ENCODE peak calls at places on chromosomes 2 and 18, in seven cellular contexts. D is activated gamma-delta T cell treated with Interleukin-2 at 50 U/mL for 16 hours, Y is NCI-H69, B is midbrain, M is heart right ventricle, K is upper lobe of left lung, T is GM12878. L is an unnamed sample.

GRCh38 chr2:19861771-19862170 is 40.0 kb downstream of the TTC32 start:
- DNase-seq in D (no peak), Y (no peak), B (no peak), M (no peak), K (no peak), T (no peak), L (no peak)

GRCh38 chr2:9772999-9773904 is 70.0 kb upstream of the TAF1B start:
- DNase-seq in D (no peak), Y (no peak), B (no peak), M (no peak), K (no peak), T (no peak), L (no peak)

GRCh38 chr2:105510761-105511669 is 112.2 kb upstream of the FHL2 start:
- DNase-seq in D (no peak), Y (peak; percentile 2), B (no peak), M (no peak), K (no peak), T (no peak), L (no peak)

GRCh38 chr2:25521665-25522387 is 151.6 kb downstream of the DTNB start:
- DNase-seq in D (peak; percentile 41), Y (peak; percentile 66), B (peak; percentile 67), M (no peak), K (no peak), T (peak; percentile 90), L (peak; percentile 83)

GRCh38 chr18:261398-262073 is 6.3 kb downstream of the THOC1 start:
- DNase-seq in D (no peak), Y (no peak), B (no peak), M (no peak), K (no peak), T (no peak), L (no peak)

GRCh38 chr18:76688724-76689472 is 133.5 kb upstream of the ZNF236 start:
- DNase-seq in D (no peak), Y (no peak), B (no peak), M (no peak), K (no peak), T (no peak), L (no peak)

GRCh38 chr2:233429175-233429897 is 75.0 kb downstream of the DGKD start:
- DNase-seq in D (no peak), Y (no peak), B (no peak), M (no peak), K (no peak), T (no peak), L (no peak)

GRCh38 chr2:64296150-64296500 is 151.9 kb upstream of the PELI1 start:
- DNase-seq in D (no peak), Y (peak; percentile 15), B (peak; percentile 48), M (no peak), K (no peak), T (no peak), L (peak; percentile 43)

GRCh38 chr2:238243496-238244076 is 3.7 kb upstream of the HES6 start:
- DNase-seq in D (no peak), Y (peak; percentile 46), B (no peak), M (no peak), K (no peak), T (no peak), L (no peak)

GRCh38 chr18:68992719-68993482 is 195.0 kb downstream of the CCDC102B start:
- DNase-seq in D (no peak), Y (no peak), B (no peak), M (no peak), K (no peak), T (no peak), L (no peak)

GRCh38 chr2:226215902-226216503 is 583.6 kb downstream of the IRS1 start:
- DNase-seq in D (peak; percentile 27), Y (peak; percentile 64), B (peak; percentile 15), M (no peak), K (peak; percentile 51), T (no peak), L (peak; percentile 72)

GRCh38 chr2:231727621-231728020 is 19.3 kb downstream of the PTMA start:
- DNase-seq in D (no peak), Y (no peak), B (no peak), M (no peak), K (no peak), T (no peak), L (no peak)

GRCh38 chr2:239555566-239555895 is 154.7 kb upstream of the HDAC4 start:
- DNase-seq in D (no peak), Y (no peak), B (no peak), M (no peak), K (no peak), T (no peak), L (no peak)

GRCh38 chr2:205175831-205176230 is 506.5 kb upstream of the NRP2 start:
- DNase-seq in D (no peak), Y (peak; percentile 3), B (no peak), M (no peak), K (no peak), T (no peak), L (peak; percentile 17)

GRCh38 chr2:186895451-186895850 is 46.5 kb upstream of the ZSWIM2 start:
- DNase-seq in D (no peak), Y (no peak), B (no peak), M (no peak), K (no peak), T (no peak), L (no peak)

GRCh38 chr2:29596584-29596983 is 324.8 kb downstream of the ALK start:
- DNase-seq in D (no peak), Y (peak; percentile 20), B (no peak), M (peak; percentile 34), K (no peak), T (peak; percentile 17), L (no peak)

GRCh38 chr2:180222642-180223041 is 215.5 kb upstream of the CWC22 start:
- DNase-seq in D (no peak), Y (peak; percentile 36), B (no peak), M (no peak), K (no peak), T (no peak), L (peak; percentile 27)

GRCh38 chr18:76209597-76209996 is 285.4 kb downstream of the ZNF516 start:
- DNase-seq in D (no peak), Y (peak; percentile 61), B (no peak), M (no peak), K (no peak), T (no peak), L (no peak)

GRCh38 chr2:149040451-149040850 is 2.0 kb downstream of the LYPD6B start:
- DNase-seq in D (peak; percentile 17), Y (peak; percentile 59), B (no peak), M (no peak), K (peak; percentile 27), T (no peak), L (peak; percentile 44)

GRCh38 chr2:121897335-121897970 is 142.0 kb downstream of the TSN start:
- DNase-seq in D (no peak), Y (peak; percentile 72), B (no peak), M (no peak), K (no peak), T (no peak), L (peak; percentile 27)

GRCh38 chr18:11512096-11513030 is 97.0 kb upstream of the SLC35G4 start:
- DNase-seq in D (no peak), Y (no peak), B (no peak), M (no peak), K (no peak), T (no peak), L (peak; percentile 2)

GRCh38 chr2:169095631-169096105 is 26.3 kb downstream of the DHRS9 start:
- DNase-seq in D (no peak), Y (no peak), B (peak; percentile 20), M (no peak), K (no peak), T (no peak), L (no peak)

GRCh38 chr2:152613235-152613634 is 104.0 kb downstream of the PRPF40A start:
- DNase-seq in D (no peak), Y (no peak), B (no peak), M (no peak), K (no peak), T (no peak), L (no peak)

GRCh38 chr2:187549951-187550555 is 4.2 kb downstream of the TFPI start:
- DNase-seq in D (no peak), Y (no peak), B (no peak), M (no peak), K (no peak), T (no peak), L (no peak)

GRCh38 chr2:147331790-147332419 is 512.9 kb upstream of the ACVR2A start:
- DNase-seq in D (peak; percentile 21), Y (peak; percentile 68), B (peak; percentile 5), M (no peak), K (peak; percentile 25), T (no peak), L (peak; percentile 18)

GRCh38 chr2:152506843-152507242 is 171.9 kb downstream of the FMNL2 start:
- DNase-seq in D (no peak), Y (no peak), B (no peak), M (no peak), K (no peak), T (peak; percentile 59), L (no peak)